ENCODE peak calls at places on chromosomes 11 and 22, in four cellular contexts. A, V, R and G are unnamed samples.

GRCh38 chr22:43094085-43094484 is 4.9 kb upstream of the TTLL1 start:
- DNase-seq in V (peak), R (peak), A (peak), G (no peak)

GRCh38 chr11:64996710-64997380 is at the start of gene BATF2:
- DNase-seq in V (peak), R (peak), A (peak), G (no peak)

GRCh38 chr11:120217941-120218694 is 7.3 kb downstream of the OAF start:
- DNase-seq in A (peak), V (no peak), R (no peak), G (no peak)

GRCh38 chr11:83957038-83957900 is 671.1 kb upstream of the CCDC90B start:
- DNase-seq in A (no peak), V (no peak), R (no peak), G (no peak)

GRCh38 chr11:69367211-69367964 is 73.4 kb downstream of the MYEOV start:
- DNase-seq in V (peak), R (no peak), A (no peak), G (no peak)

GRCh38 chr11:131815631-131816030 is 445.2 kb downstream of the NTM start:
- DNase-seq in R (no peak), A (no peak), V (no peak), G (no peak)

GRCh38 chr22:42644422-42645340 is 4.3 kb upstream of the ATP5MGL start:
- DNase-seq in A (no peak), R (no peak), V (no peak), G (no peak)

GRCh38 chr11:17010851-17011420 is 3.3 kb downstream of the PLEKHA7 start:
- DNase-seq in R (no peak), A (no peak), V (no peak), G (no peak)

GRCh38 chr22:29195964-29196666 is 9.6 kb upstream of the EMID1 start:
- DNase-seq in V (no peak), A (no peak), R (no peak), G (no peak)

GRCh38 chr11:80417681-80418080 is 976.9 kb upstream of the TENM4 start:
- DNase-seq in A (no peak), V (no peak), R (no peak), G (no peak)

GRCh38 chr11:7668911-7669310 is 4.4 kb downstream of the CYB5R2 start:
- DNase-seq in A (no peak), R (no peak), V (no peak), G (no peak)

GRCh38 chr22:41907436-41908401 is 7.2 kb downstream of the SHISA8 start:
- DNase-seq in V (peak), R (no peak), A (no peak), G (no peak)

GRCh38 chr22:49855491-49855911 is 1.9 kb downstream of the ZBED4 start:
- DNase-seq in V (peak), R (no peak), A (no peak), G (no peak)

GRCh38 chr11:104001474-104001873 is 35.0 kb upstream of the DDI1 start:
- DNase-seq in V (peak), A (no peak), R (no peak), G (no peak)

GRCh38 chr11:108483163-108483562 is 15.0 kb downstream of the POGLUT3 start:
- DNase-seq in R (no peak), V (peak), A (no peak), G (no peak)

GRCh38 chr11:12175694-12176241 is 65.4 kb downstream of the MICAL2 start:
- DNase-seq in A (no peak), R (peak), V (peak), G (no peak)

GRCh38 chr11:117931331-117931950 is 2.2 kb upstream of the TMPRSS13 start:
- DNase-seq in V (no peak), R (no peak), A (no peak), G (no peak)

GRCh38 chr22:49299821-49300231 is 527.8 kb downstream of the BRD1 start:
- DNase-seq in A (no peak), V (no peak), R (no peak), G (no peak)

GRCh38 chr22:17057959-17058814 is 26.6 kb upstream of the IL17RA start:
- DNase-seq in R (peak), A (peak), V (peak), G (no peak)

GRCh38 chr11:57566564-57567209 is 785 bp downstream of the UBE2L6 start:
- DNase-seq in A (no peak), R (no peak), V (no peak), G (no peak)

GRCh38 chr11:7413961-7414728 is 71.2 kb upstream of the OLFML1 start:
- DNase-seq in A (peak), V (no peak), R (no peak), G (no peak)

GRCh38 chr11:69359735-69360470 is 65.9 kb downstream of the MYEOV start:
- DNase-seq in A (no peak), R (no peak), V (peak), G (no peak)

GRCh38 chr22:28072066-28072465 is 153.0 kb upstream of the PITPNB start:
- DNase-seq in A (no peak), R (no peak), V (peak), G (no peak)

GRCh38 chr22:27639180-27640086 is 162.1 kb downstream of the MN1 start:
- DNase-seq in V (no peak), A (no peak), R (no peak), G (no peak)

GRCh38 chr22:46122511-46122971 is 27.8 kb upstream of the PPARA start:
- DNase-seq in A (peak), V (peak), R (no peak), G (no peak)

GRCh38 chr11:76640540-76640939 is 30.0 kb downstream of the LRRC32 start:
- DNase-seq in R (no peak), A (no peak), V (no peak), G (no peak)

GRCh38 chr11:96045622-96046456 is 121.9 kb upstream of the MTMR2 start:
- DNase-seq in R (no peak), V (peak), A (no peak), G (no peak)

GRCh38 chr22:28882545-28882877 is 861 bp upstream of the ZNRF3 start:
- DNase-seq in A (no peak), V (no peak), R (no peak), G (no peak)

GRCh38 chr22:33327348-33327860 is 269.2 kb upstream of the SYN3 start:
- DNase-seq in A (no peak), V (no peak), R (no peak), G (no peak)

GRCh38 chr11:2934611-2935239 is 5.5 kb upstream of the PHLDA2 start:
- DNase-seq in R (no peak), V (no peak), A (no peak), G (no peak)

GRCh38 chr11:86486261-86487030 is 111.8 kb downstream of the CCDC81 start:
- DNase-seq in V (no peak), R (no peak), A (no peak), G (no peak)

GRCh38 chr11:119081682-119082081 is 3.0 kb upstream of the HMBS start:
- DNase-seq in V (no peak), R (no peak), A (no peak), G (no peak)

GRCh38 chr22:46071451-46072029 is 78.8 kb upstream of the PPARA start:
- DNase-seq in A (no peak), R (peak), V (peak), G (no peak)

GRCh38 chr22:46770726-46771125 is 8.3 kb downstream of the TBC1D22A start:
- DNase-seq in A (no peak), V (no peak), R (no peak), G (no peak)

GRCh38 chr11:46760429-46761128 is 41.6 kb downstream of the F2 start:
- DNase-seq in R (no peak), V (no peak), A (no peak), G (no peak)

GRCh38 chr11:45090607-45091006 is 55.8 kb upstream of the PRDM11 start:
- DNase-seq in A (no peak), R (no peak), V (no peak), G (no peak)
- TF ChIP-seq POLR2A in A (no peak), R (no peak), V (no peak), G (no peak)

DNA sequence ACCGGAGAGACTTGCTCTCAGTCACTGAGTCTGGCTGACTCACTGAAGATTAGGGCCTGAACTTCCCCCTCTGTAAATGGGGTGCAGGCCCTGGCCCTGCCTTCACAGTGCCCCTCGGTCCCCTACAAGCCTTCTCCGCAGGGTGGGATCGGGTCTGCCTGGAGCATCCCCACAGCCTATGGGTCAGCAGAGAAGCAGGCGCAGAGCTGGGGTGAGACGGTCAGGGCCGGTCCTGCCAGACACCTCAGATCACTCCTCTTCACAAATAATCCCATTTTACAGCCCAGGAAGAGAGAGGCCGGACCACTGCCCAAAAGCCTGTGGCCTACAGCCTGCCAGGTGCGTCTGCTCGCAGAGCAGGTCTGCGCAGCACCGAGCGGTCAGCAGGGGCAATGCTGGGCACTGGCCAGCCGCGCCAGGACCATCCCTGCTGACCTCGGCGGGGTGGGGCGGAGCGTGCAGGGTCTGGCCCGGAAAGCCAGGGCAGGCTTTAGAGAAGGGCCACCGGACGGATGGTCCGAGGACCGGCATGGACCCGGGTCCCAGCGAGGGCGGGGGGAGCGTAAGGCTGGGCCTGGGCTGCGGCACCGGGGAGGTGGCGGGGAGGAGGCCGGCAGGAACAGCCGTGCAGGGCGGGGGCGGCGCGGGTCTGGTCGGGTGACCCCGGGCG is 518 bp upstream of the SEPTIN5 start:
- DNase-seq in R (no peak), A (no peak), V (no peak), G (no peak)
- TF ChIP-seq CTCF in R (no peak), A (no peak), V (no peak), G (no peak)

GRCh38 chr22:40636380-40637180 is at the start of gene MRTFA:
- DNase-seq in V (peak), R (peak), A (peak), G (peak)
- TF ChIP-seq POLR2A in V (peak), R (peak), A (peak), G (peak)

GRCh38 chr22:30804626-30805025 is 110.0 kb downstream of the OSBP2 start:
- DNase-seq in V (no peak), A (no peak), R (no peak), G (no peak)

GRCh38 chr22:30803679-30804078 is 109.0 kb downstream of the OSBP2 start:
- DNase-seq in A (no peak), R (no peak), V (no peak), G (no peak)

GRCh38 chr22:30801695-30802094 is 107.0 kb downstream of the OSBP2 start:
- DNase-seq in A (no peak), R (no peak), V (no peak), G (no peak)

GRCh38 chr22:30806391-30806861 is 111.8 kb downstream of the OSBP2 start:
- DNase-seq in V (peak), A (peak), R (peak), G (no peak)

GRCh38 chr22:30802202-30803166 is 107.8 kb downstream of the OSBP2 start:
- DNase-seq in R (peak), A (peak), V (peak), G (no peak)
- TF ChIP-seq CTCF in R (no peak), A (peak), V (peak), G (peak)

GRCh38 chr11:1335811-1336761 is 26.7 kb upstream of the TOLLIP start:
- DNase-seq in V (peak), A (peak), R (peak), G (no peak)
- TF ChIP-seq POLR2A in V (no peak), A (no peak), R (peak), G (peak)

DNA sequence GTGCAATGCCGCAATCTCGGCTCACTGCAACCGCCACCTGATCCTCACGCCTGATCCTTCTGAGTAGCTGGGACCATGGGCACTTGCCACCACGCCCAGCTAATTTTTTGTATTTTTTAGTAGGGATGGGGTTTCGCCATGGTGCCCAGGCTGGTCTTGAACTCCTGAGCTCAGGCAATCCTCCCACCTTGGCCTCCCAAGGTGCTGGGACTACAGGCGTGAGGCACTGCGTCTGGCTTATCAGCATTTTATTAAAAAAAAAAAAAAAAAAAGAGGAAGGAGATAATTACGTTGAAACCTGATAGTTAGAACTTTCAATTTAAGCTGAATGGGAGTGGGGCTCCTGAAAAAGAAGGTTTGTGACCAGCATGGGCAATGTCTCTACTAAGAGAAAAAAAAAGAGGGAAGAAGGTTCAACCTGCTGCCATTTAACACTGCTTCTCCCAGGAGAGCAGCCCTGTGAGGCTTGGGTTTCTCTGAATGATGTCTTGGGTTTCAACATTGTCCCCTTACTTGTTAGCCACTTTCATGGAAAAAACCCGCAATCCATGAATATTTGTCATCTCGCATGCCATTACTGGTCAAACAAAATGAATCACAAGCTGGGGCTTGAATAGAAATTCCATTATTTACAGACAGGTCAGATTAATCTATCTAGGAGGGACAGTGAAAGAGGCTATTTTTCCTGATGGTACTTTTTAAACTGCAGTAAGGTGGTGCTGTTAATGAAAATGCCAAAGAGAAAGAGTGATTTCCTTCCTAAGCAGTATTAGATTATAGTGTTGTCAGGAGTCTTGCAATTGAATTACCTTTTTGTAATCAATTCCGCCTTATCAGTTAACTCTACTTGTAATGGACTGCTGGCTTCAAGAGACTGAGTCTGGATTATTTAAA is 72.5 kb downstream of the PACS1 start:
- DNase-seq in R (peak), A (peak), V (peak), G (no peak)
- TF ChIP-seq CTCF in R (no peak), A (no peak), V (no peak), G (no peak)

GRCh38 chr22:19975707-19976035 is 34.1 kb upstream of the TXNRD2 start:
- DNase-seq in A (no peak), R (no peak), V (no peak), G (no peak)
- TF ChIP-seq POLR2A in A (no peak), R (no peak), V (no peak), G (no peak)

DNA sequence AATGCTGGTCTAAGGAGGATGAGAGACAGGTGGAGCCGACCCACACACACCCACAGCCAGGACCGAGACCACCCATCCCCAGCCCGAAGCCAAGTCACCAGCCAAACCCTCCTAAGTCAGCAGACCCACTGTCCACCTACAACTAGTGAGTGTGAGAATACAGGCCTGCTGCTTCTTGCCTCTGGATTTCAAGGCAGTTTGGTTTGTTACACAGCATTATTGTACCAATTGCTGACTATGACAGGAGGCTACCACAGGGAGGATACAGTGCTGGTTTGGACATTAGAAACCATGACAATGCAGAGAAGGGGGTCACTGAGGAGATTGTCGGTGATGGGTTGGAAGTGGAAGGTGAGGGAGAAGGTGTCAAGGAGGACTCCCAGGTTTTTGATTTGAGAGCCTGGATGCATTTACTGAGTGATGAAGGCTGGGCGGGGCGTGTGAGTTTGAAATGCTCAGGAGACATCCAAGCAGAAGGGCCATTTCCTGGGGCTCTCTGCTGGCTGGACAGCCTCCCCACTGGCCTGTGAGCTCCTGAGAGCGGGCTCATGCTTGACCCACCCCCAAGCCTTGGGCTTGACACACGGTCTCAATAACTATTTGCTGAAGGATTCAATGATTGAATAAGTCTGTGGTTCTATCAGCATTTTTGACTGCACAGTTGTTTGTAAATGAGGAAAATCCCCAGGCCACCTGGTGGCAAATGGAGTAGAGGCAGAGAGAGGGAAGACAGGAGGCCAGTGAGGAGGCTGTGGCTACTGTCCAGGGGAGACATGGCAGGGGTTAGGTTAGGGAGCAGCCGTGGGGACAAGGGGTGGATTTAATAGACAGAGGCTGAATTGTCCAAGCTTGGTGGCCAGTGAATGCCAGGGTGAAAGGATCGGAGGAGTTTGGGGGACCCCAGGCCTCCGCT is 9.4 kb upstream of the SSTR3 start:
- DNase-seq in A (no peak), R (no peak), V (no peak), G (no peak)
- TF ChIP-seq CTCF in A (no peak), R (no peak), V (no peak), G (no peak)